ENCODE peak calls at places on chromosome 16, in six cellular contexts. W is esophagus squamous epithelium, T is prostate gland, Y is psoas muscle, B is heart right ventricle, F is heart left ventricle. G is an unnamed sample.
A peak's percentile ranks its signal among the peaks of the same experiment; 100 is the strongest.

GRCh38 chr16:4876646-4877297 is 29.5 kb downstream of the UBN1 start:
- DNase-seq in W (no peak), T (no peak), Y (no peak), B (no peak), F (no peak), G (no peak)

GRCh38 chr16:65909310-65910050 is 457.0 kb upstream of the CDH5 start:
- DNase-seq in W (no peak), T (no peak), Y (no peak), B (no peak), F (no peak), G (no peak)

GRCh38 chr16:57622361-57623250 is 5.8 kb upstream of the ADGRG1 start:
- DNase-seq in W (no peak), T (no peak), Y (no peak), B (no peak), F (no peak), G (no peak)

GRCh38 chr16:68064791-68065365 is 20.3 kb upstream of the NFATC3 start:
- DNase-seq in W (no peak), T (peak; percentile 69), Y (peak; percentile 78), B (peak; percentile 66), F (peak; percentile 77), G (peak; percentile 81)

GRCh38 chr16:66720766-66721165 is 24.2 kb upstream of the CMTM4 start:
- DNase-seq in W (no peak), T (no peak), Y (no peak), B (no peak), F (no peak), G (no peak)

GRCh38 chr16:1793578-1794220 is at the start of gene IGFALS:
- DNase-seq in W (no peak), T (peak; percentile 4), Y (peak; percentile 9), B (no peak), F (no peak), G (no peak)

GRCh38 chr16:27154573-27155521 is 48.5 kb upstream of the KDM8 start:
- DNase-seq in W (no peak), T (peak; percentile 25), Y (peak; percentile 51), B (peak; percentile 71), F (peak; percentile 46), G (no peak)

GRCh38 chr16:2786061-2786825 is 1.1 kb downstream of the PRSS33 start:
- DNase-seq in W (no peak), T (no peak), Y (no peak), B (no peak), F (no peak), G (no peak)

GRCh38 chr16:1188781-1189189 is 35.9 kb downstream of the CACNA1H start:
- DNase-seq in W (no peak), T (peak; percentile 32), Y (peak; percentile 42), B (peak; percentile 56), F (peak; percentile 49), G (peak; percentile 25)

GRCh38 chr16:518858-519257 is 8.7 kb upstream of the CAPN15 start:
- DNase-seq in W (no peak), T (no peak), Y (no peak), B (no peak), F (no peak), G (no peak)

GRCh38 chr16:58459344-58460218 is 40.4 kb upstream of the NDRG4 start:
- DNase-seq in W (no peak), T (no peak), Y (no peak), B (no peak), F (peak; percentile 33), G (no peak)

GRCh38 chr16:49140618-49141017 is 141.0 kb downstream of the CBLN1 start:
- DNase-seq in W (no peak), T (no peak), Y (no peak), B (no peak), F (no peak), G (no peak)
- H3K9me3 ChIP-seq in W (peaks cover 5% of the 10 kb centered on the region), T (no peaks in the 10 kb centered on the region), Y (no peaks in the 10 kb centered on the region), B (peaks cover 12% of the 10 kb centered on the region), F (no peaks in the 10 kb centered on the region), G (no peaks in the 10 kb centered on the region)

DNA sequence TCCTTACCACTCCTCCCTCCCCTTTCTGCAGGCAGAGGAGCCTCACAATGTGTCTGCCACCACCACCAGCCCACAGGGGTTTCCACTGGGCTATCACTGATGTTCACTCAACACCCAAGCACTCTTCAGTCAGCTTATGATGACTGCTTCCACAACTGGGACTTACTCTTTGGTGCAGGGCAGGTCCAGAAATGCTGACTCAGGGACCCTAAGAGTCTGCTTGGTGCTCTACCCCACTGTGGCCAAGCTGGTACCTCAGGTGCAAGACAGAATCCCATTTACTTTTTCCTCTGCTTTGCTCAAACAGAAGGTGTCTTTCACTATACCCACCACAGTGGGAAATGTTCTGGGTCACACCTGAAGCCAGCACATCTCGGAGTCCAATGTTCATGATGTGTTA is 40.1 kb downstream of the ZNF267 start:
- DNase-seq in W (no peak), T (no peak), Y (no peak), B (no peak), F (no peak), G (no peak)
- H3K9me3 ChIP-seq in W (peaks cover 98% of the 10 kb centered on the region), T (peaks cover 8% of the 10 kb centered on the region), Y (peaks cover 89% of the 10 kb centered on the region), B (peaks cover 100% of the 10 kb centered on the region), F (peaks cover 17% of the 10 kb centered on the region), G (peaks cover 28% of the 10 kb centered on the region)

DNA sequence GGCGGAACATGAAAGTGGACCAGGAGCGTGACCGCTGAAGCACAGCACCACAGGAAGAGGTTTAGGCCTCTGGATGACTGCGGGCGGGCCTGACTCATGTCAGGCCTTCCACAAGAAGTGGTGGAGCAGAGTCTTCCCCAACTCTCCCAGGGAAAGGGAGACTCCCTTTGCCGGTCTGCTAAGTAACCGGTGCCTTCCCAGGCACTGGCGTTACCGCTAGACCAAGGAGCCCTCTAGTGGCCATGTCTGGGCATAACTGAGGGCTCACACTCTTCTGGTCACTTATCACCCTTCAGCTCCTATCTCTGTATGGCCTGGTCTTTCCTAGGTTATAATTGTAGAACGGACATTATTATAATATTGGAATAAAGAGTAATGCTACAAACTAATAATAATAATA is 1931.9 kb downstream of the TP53TG3F start:
- DNase-seq in W (no peak), T (peak; percentile 64), Y (peak; percentile 16), B (peak; percentile 17), F (no peak), G (peak; percentile 39)
- H3K9me3 ChIP-seq in W (no peaks in the 10 kb centered on the region), T (no peaks in the 10 kb centered on the region), Y (no peaks in the 10 kb centered on the region), B (no peaks in the 10 kb centered on the region), F (no peaks in the 10 kb centered on the region), G (no peaks in the 10 kb centered on the region)

GRCh38 chr16:64829678-64830077 is 292.2 kb downstream of the CDH11 start:
- DNase-seq in W (no peak), T (no peak), Y (no peak), B (no peak), F (no peak), G (no peak)

GRCh38 chr16:64823676-64824075 is 298.2 kb downstream of the CDH11 start:
- DNase-seq in W (no peak), T (no peak), Y (no peak), B (no peak), F (no peak), G (no peak)

GRCh38 chr16:64830653-64831052 is 291.2 kb downstream of the CDH11 start:
- DNase-seq in W (no peak), T (no peak), Y (no peak), B (no peak), F (no peak), G (no peak)

GRCh38 chr16:64826374-64826773 is 295.5 kb downstream of the CDH11 start:
- DNase-seq in W (no peak), T (no peak), Y (no peak), B (no peak), F (no peak), G (no peak)
- H3K9me3 ChIP-seq in W (no peaks in the 10 kb centered on the region), T (no peaks in the 10 kb centered on the region), Y (no peaks in the 10 kb centered on the region), B (peaks cover 8% of the 10 kb centered on the region), F (no peaks in the 10 kb centered on the region), G (no peaks in the 10 kb centered on the region)

G was measured in HAP-1.